ENCODE peak calls at places on chromosome 13, in four cellular contexts. N, M, X and S are unnamed samples.

GRCh38 chr13:103431880-103432279 is 365.7 kb upstream of the SLC10A2 start:
- DNase-seq in X (no peak), N (no peak), M (no peak), S (no peak)

GRCh38 chr13:29454931-29455481 is 140.5 kb downstream of the SLC7A1 start:
- DNase-seq in X (no peak), M (no peak), N (peak), S (peak)

GRCh38 chr13:53007872-53008271 is 20.7 kb upstream of the OLFM4 start:
- DNase-seq in M (no peak), N (no peak), X (no peak), S (no peak)

GRCh38 chr13:102038787-102039186 is 363.1 kb downstream of the FGF14 start:
- DNase-seq in M (no peak), N (no peak), X (no peak), S (no peak)

GRCh38 chr13:32905864-32906180 is 110.4 kb upstream of the KL start:
- DNase-seq in M (no peak), N (no peak), X (peak), S (no peak)

GRCh38 chr13:23583491-23583890 is 13.3 kb downstream of the TNFRSF19 start:
- DNase-seq in M (no peak), N (no peak), X (no peak), S (no peak)

GRCh38 chr13:27034678-27035111 is 136.9 kb downstream of the USP12 start:
- DNase-seq in X (no peak), N (no peak), M (no peak), S (no peak)

GRCh38 chr13:91142572-91142971 is 204.9 kb upstream of the MIR17HG start:
- DNase-seq in N (no peak), M (no peak), X (no peak), S (no peak)

GRCh38 chr13:85806553-85807175 is 7.4 kb upstream of the SLITRK6 start:
- DNase-seq in X (no peak), N (peak), M (peak), S (peak)

GRCh38 chr13:35727881-35728280 is 251.4 kb upstream of the MAB21L1 start:
- DNase-seq in M (no peak), N (no peak), X (no peak), S (no peak)

GRCh38 chr13:85935868-85936467 is 136.7 kb upstream of the SLITRK6 start:
- DNase-seq in X (no peak), N (no peak), M (no peak), S (no peak)

GRCh38 chr13:51873419-51873818 is 11.7 kb downstream of the CCDC70 start:
- DNase-seq in X (no peak), N (no peak), M (no peak), S (no peak)

GRCh38 chr13:30308548-30308947 is 1.2 kb upstream of the KATNAL1 start:
- DNase-seq in M (no peak), N (no peak), X (no peak), S (no peak)

GRCh38 chr13:72199640-72200039 is 332.6 kb upstream of the DACH1 start:
- DNase-seq in M (no peak), X (no peak), N (no peak), S (no peak)

GRCh38 chr13:75480691-75481175 is 1.2 kb downstream of the TBC1D4 start:
- DNase-seq in X (peak), M (no peak), N (peak), S (no peak)

GRCh38 chr13:108226184-108226583 is 8.0 kb downstream of the ABHD13 start:
- DNase-seq in M (no peak), X (no peak), N (no peak), S (no peak)

GRCh38 chr13:40023608-40024577 is 368.4 kb downstream of the COG6 start:
- DNase-seq in N (no peak), X (no peak), M (no peak), S (no peak)

GRCh38 chr13:28379371-28380083 is 115.4 kb downstream of the FLT1 start:
- DNase-seq in N (no peak), M (no peak), X (no peak), S (no peak)

GRCh38 chr13:51067376-51068125 is 43.5 kb downstream of the C13orf42 start:
- DNase-seq in N (no peak), X (no peak), M (no peak), S (no peak)

GRCh38 chr13:28499579-28499978 is 4.7 kb upstream of the FLT1 start:
- DNase-seq in N (no peak), X (no peak), M (no peak), S (no peak)

GRCh38 chr13:69828527-69828926 is 279.1 kb upstream of the ATXN8OS start:
- DNase-seq in M (no peak), X (no peak), N (no peak), S (no peak)

GRCh38 chr13:75749407-75749806 is 113.3 kb downstream of the LMO7 start:
- DNase-seq in N (no peak), X (no peak), M (no peak), S (no peak)

GRCh38 chr13:100818706-100819105 is 144.1 kb upstream of the TMTC4 start:
- DNase-seq in M (no peak), X (no peak), N (no peak), S (no peak)

GRCh38 chr13:35549481-35549880 is 73.0 kb upstream of the MAB21L1 start:
- DNase-seq in N (no peak), M (no peak), X (no peak), S (no peak)

GRCh38 chr13:94160875-94161274 is 318.6 kb downstream of the DCT start:
- DNase-seq in X (no peak), N (no peak), M (no peak), S (no peak)

GRCh38 chr13:109918179-109918651 is 131.8 kb upstream of the IRS2 start:
- DNase-seq in M (no peak), X (no peak), N (no peak), S (no peak)

GRCh38 chr13:40233731-40234195 is 432.7 kb downstream of the FOXO1 start:
- DNase-seq in X (peak), M (no peak), N (no peak), S (peak)

GRCh38 chr13:34208326-34208725 is 390.4 kb downstream of the RFC3 start:
- DNase-seq in X (no peak), M (no peak), N (no peak), S (no peak)

GRCh38 chr13:51821666-51822065 is 17.7 kb upstream of the DHRS12 start:
- DNase-seq in N (no peak), M (no peak), X (no peak), S (no peak)

DNA sequence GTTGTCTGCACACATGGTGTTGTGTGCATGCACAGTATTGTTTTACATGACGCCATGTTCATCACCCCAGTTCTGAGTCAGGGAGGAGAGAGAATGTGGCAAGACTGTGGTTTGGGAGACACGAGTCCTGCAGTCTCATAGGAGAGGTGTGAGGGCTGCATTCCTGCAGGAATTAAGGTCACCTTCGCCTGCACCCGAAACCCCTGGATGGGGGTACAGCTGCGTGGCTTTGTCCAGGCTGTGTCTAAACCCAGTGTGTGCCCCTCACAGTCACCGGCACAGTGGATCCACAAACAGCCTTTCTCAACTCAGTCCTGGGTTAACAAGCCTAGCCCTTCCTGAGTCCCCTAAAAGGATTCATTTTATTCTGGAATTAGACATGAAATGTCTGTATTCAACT is 5.7 kb downstream of the ADPRHL1 start:
- DNase-seq in X (peak), M (no peak), N (no peak), S (no peak)
- H3K27ac ChIP-seq in X (peak), M (no peak), N (peak), S (no peak)

GRCh38 chr13:99206226-99206625 is 5.6 kb downstream of the UBAC2 start:
- DNase-seq in X (no peak), M (no peak), N (no peak), S (no peak)
- H3K27ac ChIP-seq in X (no peak), M (no peak), N (no peak), S (no peak)

GRCh38 chr13:106378263-106378662 is 157.2 kb downstream of the EFNB2 start:
- DNase-seq in M (no peak), N (no peak), X (no peak), S (no peak)

GRCh38 chr13:106375085-106375484 is 160.4 kb downstream of the EFNB2 start:
- DNase-seq in X (no peak), M (no peak), N (no peak), S (no peak)

GRCh38 chr13:106377341-106377740 is 158.1 kb downstream of the EFNB2 start:
- DNase-seq in N (no peak), X (no peak), M (no peak), S (no peak)

GRCh38 chr13:106374631-106375030 is 160.8 kb downstream of the EFNB2 start:
- DNase-seq in X (no peak), M (no peak), N (no peak), S (no peak)

GRCh38 chr13:106376411-106377112 is 158.9 kb downstream of the EFNB2 start:
- DNase-seq in X (no peak), N (peak), M (peak), S (no peak)
- H3K27ac ChIP-seq in X (no peak), N (peak), M (no peak), S (peak)

GRCh38 chr13:44088911-44089851 is 209.5 kb downstream of the LACC1 start:
- DNase-seq in M (no peak), X (no peak), N (no peak), S (no peak)
- H3K27ac ChIP-seq in M (no peak), X (no peak), N (no peak), S (no peak)

GRCh38 chr13:97287047-97287383 is 64.9 kb downstream of the MBNL2 start:
- DNase-seq in X (no peak), N (no peak), M (no peak), S (no peak)
- H3K27ac ChIP-seq in X (no peak), N (no peak), M (no peak), S (no peak)

GRCh38 chr13:111204438-111205177 is 89.5 kb downstream of the ARHGEF7 start:
- DNase-seq in M (peak), N (no peak), X (peak), S (no peak)
- H3K27ac ChIP-seq in M (peak), N (no peak), X (peak), S (peak)

GRCh38 chr13:25210842-25211241 is 38.8 kb upstream of the AMER2 start:
- DNase-seq in X (no peak), M (no peak), N (no peak), S (no peak)
- H3K27ac ChIP-seq in X (no peak), M (no peak), N (no peak), S (no peak)